ENCODE peak calls at places on chromosomes 5 and 9, in six cellular contexts. X is H1, A is IMR-90, B is H9, Y is neuronal stem cell, W is trophoblast cell. P is an unnamed sample.

GRCh38 chr9:112338561-112338960 is 5.1 kb upstream of the PTBP3 start:
- DNase-seq in B (no peak), W (peak), X (no peak), A (peak), Y (no peak), P (peak)

GRCh38 chr5:40654377-40655006 is 25.2 kb upstream of the PTGER4 start:
- DNase-seq in B (no peak), Y (no peak), W (no peak), X (no peak), A (no peak), P (no peak)

GRCh38 chr5:142316681-142317080 is 8.1 kb downstream of the SPRY4 start:
- DNase-seq in B (no peak), W (peak), X (no peak), Y (no peak), A (no peak), P (no peak)

GRCh38 chr9:121362813-121363585 is 7.1 kb downstream of the STOM start:
- DNase-seq in B (no peak), W (peak), A (peak), Y (no peak), X (no peak), P (peak)

GRCh38 chr9:114280636-114281315 is 42.1 kb upstream of the ORM1 start:
- DNase-seq in Y (no peak), W (no peak), A (peak), X (peak), B (peak), P (no peak)

GRCh38 chr9:15246688-15247087 is 60.3 kb downstream of the TTC39B start:
- DNase-seq in Y (no peak), B (no peak), W (no peak), A (peak), X (no peak), P (no peak)

GRCh38 chr5:146447734-146448380 is 724 bp downstream of the TCERG1 start:
- DNase-seq in W (peak), B (no peak), A (peak), X (no peak), Y (no peak), P (peak)

GRCh38 chr5:137902389-137903133 is 13.3 kb downstream of the PKD2L2 start:
- DNase-seq in W (no peak), Y (no peak), B (no peak), A (no peak), X (no peak), P (no peak)

GRCh38 chr5:69493235-69493925 is 790 bp downstream of the OCLN start:
- DNase-seq in W (peak), A (no peak), X (peak), Y (peak), B (peak), P (peak)

GRCh38 chr9:37678789-37679273 is 28.1 kb downstream of the FRMPD1 start:
- DNase-seq in A (no peak), Y (no peak), W (no peak), B (no peak), X (no peak), P (peak)

GRCh38 chr9:115855458-115856133 is 298.0 kb upstream of the PAPPA start:
- DNase-seq in Y (peak), W (no peak), A (peak), X (no peak), B (no peak), P (no peak)

GRCh38 chr9:78035369-78035993 is 3.9 kb upstream of the GNAQ start:
- DNase-seq in X (no peak), B (peak), A (peak), Y (peak), W (peak), P (peak)

GRCh38 chr5:172659909-172660628 is 19.0 kb downstream of the NEURL1B start:
- DNase-seq in B (peak), A (peak), Y (peak), X (no peak), W (no peak), P (peak)

GRCh38 chr5:2557435-2557834 is 194.0 kb downstream of the IRX2 start:
- DNase-seq in X (no peak), Y (no peak), W (no peak), B (no peak), A (no peak), P (no peak)

GRCh38 chr5:61228691-61229280 is 66.5 kb upstream of the SMIM15 start:
- DNase-seq in A (peak), Y (no peak), W (no peak), B (no peak), X (no peak), P (peak)

GRCh38 chr9:121581775-121582600 is 69.4 kb upstream of the DAB2IP start:
- DNase-seq in X (peak), Y (peak), W (no peak), A (no peak), B (peak), P (no peak)

GRCh38 chr5:176862330-176862995 is 36.7 kb downstream of the HK3 start:
- DNase-seq in A (no peak), Y (no peak), W (no peak), B (no peak), X (no peak), P (no peak)

GRCh38 chr5:140632366-140633080 is 452 bp downstream of the CD14 start:
- DNase-seq in B (no peak), Y (no peak), W (peak), A (peak), X (no peak), P (no peak)

GRCh38 chr5:127863161-127863560 is 160.0 kb downstream of the CCDC192 start:
- DNase-seq in X (no peak), B (no peak), Y (no peak), A (peak), W (no peak), P (peak)

GRCh38 chr9:109063765-109064164 is 50.5 kb upstream of the CTNNAL1 start:
- DNase-seq in B (no peak), A (peak), Y (no peak), X (no peak), W (no peak), P (no peak)

GRCh38 chr5:132394681-132395259 is 25.3 kb downstream of the SLC22A5 start:
- DNase-seq in B (no peak), W (no peak), Y (no peak), A (no peak), X (no peak), P (no peak)

GRCh38 chr5:36060516-36060885 is 6.2 kb downstream of the UGT3A2 start:
- DNase-seq in Y (no peak), A (no peak), B (no peak), X (no peak), W (peak), P (no peak)

GRCh38 chr5:134252671-134253070 is 26.8 kb upstream of the PPP2CA start:
- DNase-seq in Y (no peak), W (peak), B (no peak), A (peak), X (no peak), P (peak)

GRCh38 chr5:40746703-40747102 is 9.1 kb downstream of the TTC33 start:
- DNase-seq in X (no peak), B (no peak), W (no peak), A (peak), Y (no peak), P (no peak)

GRCh38 chr9:126160854-126161329 is 165.7 kb upstream of the MVB12B start:
- DNase-seq in Y (no peak), A (no peak), B (no peak), W (no peak), X (no peak), P (no peak)

GRCh38 chr5:170267431-170268152 is 30.0 kb downstream of the LCP2 start:
- DNase-seq in W (peak), X (peak), B (peak), A (peak), Y (peak), P (peak)

GRCh38 chr9:75372499-75373268 is 284.4 kb downstream of the OSTF1 start:
- DNase-seq in W (no peak), B (no peak), X (no peak), Y (no peak), A (no peak), P (no peak)

GRCh38 chr9:35563791-35564197 is 41.3 kb upstream of the TESK1 start:
- DNase-seq in Y (peak), X (peak), B (peak), A (no peak), W (no peak), P (no peak)

GRCh38 chr5:93299596-93300308 is 281.3 kb downstream of the NR2F1-AS1 start:
- DNase-seq in X (peak), B (peak), A (no peak), Y (peak), W (no peak), P (no peak)

GRCh38 chr9:6962164-6962563 is 204.4 kb downstream of the KDM4C start:
- DNase-seq in B (no peak), W (no peak), Y (no peak), A (no peak), X (no peak), P (no peak)

GRCh38 chr9:87601175-87601574 is 103.5 kb downstream of the DAPK1 start:
- DNase-seq in B (no peak), W (peak), Y (no peak), X (no peak), A (no peak), P (no peak)

GRCh38 chr5:144187699-144188294 is 17.1 kb downstream of the KCTD16 start:
- DNase-seq in B (no peak), Y (no peak), A (peak), W (no peak), X (no peak), P (peak)

DNA sequence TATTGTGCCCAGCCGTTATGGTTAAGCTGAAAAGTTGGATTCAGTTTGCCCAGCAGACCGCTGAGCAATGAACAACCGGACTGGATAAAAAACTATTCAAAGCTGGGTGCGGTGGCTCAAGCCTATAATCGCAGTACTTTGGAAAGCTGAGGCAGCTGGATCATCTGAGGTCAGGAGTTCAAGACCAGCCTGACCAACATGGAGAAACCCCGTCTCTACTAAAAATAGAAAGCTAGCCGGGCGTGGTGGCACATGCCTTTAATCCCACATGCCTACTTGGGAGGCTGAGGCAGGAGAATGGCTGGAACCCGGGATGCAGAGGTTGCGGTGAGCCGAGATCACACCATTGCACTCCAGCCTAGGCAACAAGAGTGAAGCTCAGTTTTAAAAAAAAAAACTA is 318.4 kb downstream of the RAB3C start:
- DNase-seq in A (no peak), W (no peak), Y (no peak), B (no peak), X (no peak), P (no peak)
- H2BK120ac ChIP-seq in A (no peak), W (no peak), Y (no peak), B (no peak), X (no peak), P (no peak)

DNA sequence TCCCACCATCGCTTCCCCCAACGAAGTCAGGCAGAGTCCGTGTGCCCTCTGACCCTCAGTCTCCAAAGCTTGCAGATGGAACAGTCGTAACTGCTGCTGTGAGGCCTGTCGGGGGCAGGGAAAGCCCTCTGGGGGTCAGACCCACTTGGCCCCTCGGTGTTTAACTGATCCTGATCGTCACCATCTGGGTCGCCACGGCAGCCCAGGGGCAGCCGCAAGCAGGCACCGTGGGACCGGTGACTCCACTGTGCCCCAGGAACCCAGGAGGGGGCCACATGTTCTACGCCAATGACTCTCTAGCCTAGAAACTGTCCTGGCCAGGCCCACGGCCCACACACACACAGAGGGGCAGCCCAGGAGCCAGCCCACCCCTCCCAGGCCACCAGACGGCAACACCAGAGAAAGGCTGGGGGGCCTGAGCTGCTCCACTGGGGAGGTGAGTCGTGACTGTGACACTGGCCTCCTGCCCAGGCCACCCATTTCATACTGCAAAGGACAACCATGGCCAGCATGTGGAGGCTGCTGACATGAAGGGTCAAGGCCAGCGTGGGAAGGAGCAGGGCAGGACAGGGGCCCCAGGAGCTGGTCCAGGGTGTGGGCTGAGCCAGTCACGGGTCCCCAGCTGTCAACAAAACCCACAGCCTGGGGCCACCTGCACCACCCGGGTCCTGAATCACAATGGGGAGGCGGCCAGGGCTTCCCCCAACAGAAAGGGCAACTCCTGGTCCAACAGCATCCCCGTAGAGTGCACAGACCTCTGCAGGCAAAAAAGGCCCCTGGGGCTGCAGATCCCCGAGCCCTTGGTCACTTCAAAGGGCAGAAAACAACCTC is 20.8 kb downstream of the VAV2 start:
- DNase-seq in W (no peak), X (no peak), A (no peak), Y (no peak), B (no peak), P (no peak)
- H4K91ac ChIP-seq in W (no peak), X (no peak), A (no peak), Y (no peak), B (no peak), P (peak)

DNA sequence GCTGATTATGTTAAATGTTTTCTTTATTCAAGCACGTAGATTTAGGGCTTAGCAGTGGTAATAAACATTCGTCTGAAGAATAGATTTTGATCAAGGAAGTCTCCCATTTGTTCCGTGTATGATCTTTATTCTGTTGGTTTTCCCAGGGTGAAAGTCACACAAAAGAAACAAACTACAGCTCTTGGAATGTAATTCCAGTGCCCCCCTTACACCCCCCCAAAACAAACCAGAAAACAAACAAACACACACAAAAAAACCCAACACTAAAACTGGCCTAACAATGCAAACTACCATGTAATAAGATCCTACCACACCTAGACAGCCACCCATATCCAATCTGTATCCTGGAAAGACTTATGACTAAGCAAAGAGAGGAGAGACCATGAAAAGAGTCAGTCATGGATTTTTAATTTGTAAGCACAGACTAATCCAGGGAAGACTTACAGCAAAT is 196.2 kb upstream of the ELL2 start:
- DNase-seq in W (peak), A (no peak), Y (no peak), X (no peak), B (no peak), P (peak)
- H2BK120ac ChIP-seq in W (no peak), A (no peak), Y (no peak), X (no peak), B (no peak), P (no peak)

GRCh38 chr5:107456281-107456715 is 214.4 kb downstream of the EFNA5 start:
- DNase-seq in W (peak), B (no peak), A (peak), Y (no peak), X (no peak), P (peak)

GRCh38 chr5:107457138-107457537 is 213.6 kb downstream of the EFNA5 start:
- DNase-seq in B (no peak), W (no peak), A (no peak), Y (no peak), X (no peak), P (no peak)

GRCh38 chr5:107457881-107458280 is 212.9 kb downstream of the EFNA5 start:
- DNase-seq in Y (no peak), X (no peak), B (no peak), A (no peak), W (no peak), P (no peak)

GRCh38 chr5:107459637-107460036 is 211.1 kb downstream of the EFNA5 start:
- DNase-seq in B (no peak), Y (no peak), A (no peak), W (no peak), X (no peak), P (no peak)

DNA sequence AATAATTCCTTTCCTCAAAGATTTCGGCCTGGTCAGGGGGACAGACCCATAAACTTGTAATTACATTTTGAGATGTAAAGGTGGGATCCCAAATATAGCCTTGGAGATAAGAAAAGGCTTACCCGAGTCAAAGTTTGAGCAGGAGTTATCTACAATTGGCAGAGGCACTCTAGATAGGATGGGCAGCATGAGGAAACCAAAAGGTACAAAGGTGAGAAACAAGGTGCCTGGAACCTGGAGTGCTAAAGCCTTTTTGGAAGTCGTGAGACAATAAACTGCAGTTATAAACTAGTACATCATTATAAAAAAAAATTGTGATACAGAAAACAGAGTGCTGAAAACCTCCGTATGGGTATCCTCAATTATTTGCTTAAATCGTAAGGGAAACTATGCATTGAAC is 212.4 kb downstream of the EFNA5 start:
- DNase-seq in W (no peak), X (no peak), A (no peak), B (no peak), Y (no peak), P (no peak)
- H4K91ac ChIP-seq in W (no peak), X (no peak), A (no peak), B (no peak), Y (no peak), P (no peak)

GRCh38 chr9:21340735-21341134 is 5.5 kb upstream of the KLHL9 start:
- DNase-seq in Y (no peak), X (no peak), A (no peak), B (no peak), W (no peak), P (no peak)

GRCh38 chr9:21336467-21336866 is 1.3 kb upstream of the KLHL9 start:
- DNase-seq in W (no peak), Y (no peak), A (no peak), B (no peak), X (no peak), P (no peak)

GRCh38 chr9:21331676-21332402 is 3.4 kb downstream of the KLHL9 start:
- DNase-seq in Y (no peak), W (no peak), B (no peak), X (no peak), A (peak), P (no peak)

GRCh38 chr9:21334603-21334968 is 618 bp downstream of the KLHL9 start:
- DNase-seq in Y (peak), B (no peak), X (no peak), A (peak), W (no peak), P (no peak)

GRCh38 chr9:21334969-21335632 is at the start of gene KLHL9:
- DNase-seq in A (peak), W (peak), X (peak), Y (peak), B (peak), P (peak)
- H2BK120ac ChIP-seq in A (peak), W (peak), X (no peak), Y (no peak), B (no peak), P (peak)

GRCh38 chr9:123925161-123925560 is 4.8 kb downstream of the DENND1A start:
- DNase-seq in Y (no peak), B (peak), X (no peak), A (no peak), W (no peak), P (no peak)
- H4K91ac ChIP-seq in Y (no peak), B (no peak), X (no peak), A (no peak), W (no peak), P (no peak)